ENCODE peak calls at places on chromosomes 2 and 18, in seven cellular contexts. W, L, H, O, C, S and X are unnamed samples.

GRCh38 chr2:81648370-81648769 is 1343.8 kb upstream of the LRRTM1 start:
- DNase-seq in W (no peak), L (no peak), H (no peak), O (peak; percentile 44), C (no peak), S (no peak), X (no peak)

GRCh38 chr2:170324640-170325046 is 146.7 kb downstream of the MYO3B start:
- DNase-seq in W (no peak), L (peak; percentile 51), H (peak; percentile 12), O (peak; percentile 67), C (no peak), S (peak; percentile 26), X (no peak)

GRCh38 chr2:55418512-55419235 is 982 bp downstream of the CCDC88A start:
- DNase-seq in W (no peak), L (peak; percentile 30), H (no peak), O (no peak), C (no peak), S (no peak), X (no peak)

GRCh38 chr2:23595601-23596251 is 210.7 kb downstream of the KLHL29 start:
- DNase-seq in W (no peak), L (peak; percentile 45), H (no peak), O (no peak), C (peak; percentile 85), S (no peak), X (no peak)

GRCh38 chr2:196208915-196209314 is 37.5 kb upstream of the STK17B start:
- DNase-seq in W (no peak), L (no peak), H (no peak), O (no peak), C (no peak), S (no peak), X (no peak)

GRCh38 chr18:35407871-35408481 is 30.8 kb upstream of the ZNF396 start:
- DNase-seq in W (no peak), L (peak; percentile 69), H (peak; percentile 29), O (no peak), C (no peak), S (peak; percentile 39), X (no peak)

GRCh38 chr2:144048631-144049060 is 471.3 kb downstream of the ZEB2 start:
- DNase-seq in W (no peak), L (no peak), H (no peak), O (no peak), C (no peak), S (no peak), X (no peak)

GRCh38 chr2:233062447-233062842 is 2.3 kb downstream of the INPP5D start:
- DNase-seq in W (no peak), L (peak; percentile 37), H (no peak), O (no peak), C (peak; percentile 60), S (peak; percentile 23), X (no peak)

DNA sequence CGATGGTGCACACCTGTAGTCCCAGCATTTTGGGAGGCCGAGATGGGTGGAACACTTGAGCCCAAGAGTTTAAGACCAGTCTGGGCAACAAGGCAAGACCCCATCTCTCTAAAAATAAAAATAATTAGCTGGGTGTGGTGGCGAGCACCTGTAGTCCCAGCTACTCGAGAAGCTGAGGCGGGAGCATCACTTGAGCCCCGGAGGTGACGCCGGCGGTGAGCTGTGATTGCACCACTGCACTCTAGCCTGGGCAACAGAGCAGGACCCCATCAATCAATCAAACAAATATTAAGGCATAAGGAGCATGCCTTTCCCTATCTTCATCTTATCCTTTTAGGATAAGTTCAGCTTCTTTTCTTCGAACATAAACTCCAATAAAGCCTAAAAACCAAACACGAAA is 1.1 kb downstream of the WDSUB1 start:
- DNase-seq in W (no peak), L (no peak), H (no peak), O (no peak), C (no peak), S (no peak), X (no peak)
- H3K27ac ChIP-seq in W (no peak overlapping the region), L (peak overlapping the region; percentile 96), H (peak overlapping the region; percentile 97), O (no peak overlapping the region), C (peak overlapping the region; percentile 88), S (peak overlapping the region; percentile 94), X (peak overlapping the region; percentile 88)

GRCh38 chr18:3051718-3052410 is 38.9 kb upstream of the LPIN2 start:
- DNase-seq in W (no peak), L (peak; percentile 99), H (peak; percentile 67), O (no peak), C (no peak), S (peak; percentile 57), X (no peak)
- TF ChIP-seq EP300 in W (no peak), L (peak; percentile 99), H (no peak), O (no peak), C (no peak), S (no peak), X (no peak)

DNA sequence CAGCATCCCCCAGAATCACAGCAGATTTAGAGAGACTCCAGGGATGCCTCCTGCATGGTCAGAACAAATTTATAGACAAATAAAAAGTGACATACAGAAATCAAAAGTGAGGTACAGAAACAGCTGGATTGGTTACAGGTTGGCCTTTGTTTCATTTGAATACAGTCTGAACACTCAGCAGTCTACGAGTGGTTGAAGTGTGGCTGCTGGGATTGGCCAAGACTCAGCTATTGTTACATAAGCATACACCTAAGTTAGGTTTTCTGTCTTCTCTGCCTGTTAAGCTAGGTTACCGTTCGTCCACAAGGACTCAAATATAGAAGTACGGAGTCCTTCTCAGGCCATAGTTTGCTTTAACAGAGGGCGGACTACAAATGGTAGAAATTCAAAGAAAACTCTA is 262.4 kb upstream of the SLC14A2 start:
- DNase-seq in W (no peak), L (no peak), H (no peak), O (no peak), C (no peak), S (no peak), X (no peak)
- H3K27me3 ChIP-seq in W (no peaks in the 10 kb centered on the region), L (no peaks in the 10 kb centered on the region), H (no peaks in the 10 kb centered on the region), O (no peaks in the 10 kb centered on the region), C (no peaks in the 10 kb centered on the region), S (no peaks in the 10 kb centered on the region), X (no peaks in the 10 kb centered on the region)

GRCh38 chr2:231807020-231807419 is 20.8 kb downstream of the COPS7B start:
- DNase-seq in W (no peak), L (no peak), H (no peak), O (no peak), C (no peak), S (no peak), X (no peak)

GRCh38 chr2:231816327-231817026 is 30.2 kb downstream of the COPS7B start:
- DNase-seq in W (no peak), L (no peak), H (no peak), O (no peak), C (no peak), S (no peak), X (no peak)

DNA sequence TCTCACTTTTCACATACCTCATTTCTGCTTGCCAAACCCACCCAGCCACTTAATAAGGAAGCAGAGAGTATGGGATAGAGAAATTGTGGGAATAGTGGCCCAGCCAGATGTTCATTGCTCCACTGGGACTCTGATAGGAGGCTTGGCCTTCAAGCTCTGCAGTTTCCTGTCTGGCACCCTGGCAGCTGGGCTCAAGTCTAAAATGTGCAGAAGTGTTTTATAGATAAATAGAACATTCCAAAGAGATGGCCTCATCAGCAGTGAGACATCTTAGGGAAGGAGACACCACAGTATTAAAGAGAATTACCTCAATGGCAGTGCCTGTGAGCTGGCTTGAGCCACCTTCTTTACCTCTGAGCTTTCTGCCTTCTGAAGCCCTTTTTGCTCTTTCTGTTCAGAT is 24.7 kb downstream of the COPS7B start:
- DNase-seq in W (no peak), L (no peak), H (no peak), O (no peak), C (no peak), S (no peak), X (no peak)
- H3K27ac ChIP-seq in W (no peak overlapping the region), L (no peak overlapping the region), H (no peak overlapping the region), O (no peak overlapping the region), C (no peak overlapping the region), S (no peak overlapping the region), X (no peak overlapping the region)

GRCh38 chr2:236763821-236764220 is 194.2 kb downstream of the ACKR3 start:
- DNase-seq in W (no peak), L (no peak), H (no peak), O (no peak), C (no peak), S (no peak), X (no peak)
- TF ChIP-seq EP300 in W (no peak), L (no peak), H (no peak), O (no peak), C (no peak), S (no peak), X (no peak)